ENCODE peak calls at places on chromosome 2, in six cellular contexts. D is stomach, L is K562, A is A549, U is SK-N-SH, G is tibial nerve. B is an unnamed sample.

GRCh38 chr2:224220581-224221255 is 181.2 kb downstream of the FAM124B start:
- DNase-seq in L (no peak), G (no peak), A (no peak), U (no peak), D (no peak), B (no peak)

GRCh38 chr2:189146553-189146952 is 33.0 kb downstream of the COL5A2 start:
- DNase-seq in A (no peak), G (no peak), L (no peak), U (no peak), D (no peak), B (no peak)

GRCh38 chr2:196598412-196598811 is 41.1 kb upstream of the CCDC150 start:
- DNase-seq in D (no peak), U (no peak), G (no peak), A (no peak), L (no peak), B (no peak)

GRCh38 chr2:30232027-30232800 is 880 bp downstream of the LBH start:
- DNase-seq in U (peak; percentile 89), G (no peak), A (peak; percentile 47), D (peak; percentile 47), L (peak; percentile 47), B (peak; percentile 83)

GRCh38 chr2:96131152-96131817 is 7.0 kb downstream of the ASTL start:
- DNase-seq in D (no peak), U (no peak), G (no peak), L (no peak), A (no peak), B (no peak)

GRCh38 chr2:110864721-110865120 is 132.3 kb downstream of the ACOXL start:
- DNase-seq in G (no peak), L (no peak), D (no peak), U (no peak), A (no peak), B (no peak)

GRCh38 chr2:226781471-226781870 is 18.1 kb downstream of the IRS1 start:
- DNase-seq in D (no peak), L (no peak), G (no peak), A (no peak), U (no peak), B (no peak)

GRCh38 chr2:142581491-142581890 is 296.0 kb upstream of the KYNU start:
- DNase-seq in A (no peak), D (no peak), G (no peak), L (no peak), U (no peak), B (no peak)

GRCh38 chr2:160207271-160207670 is 7.2 kb upstream of the ITGB6 start:
- DNase-seq in U (no peak), G (no peak), D (no peak), A (no peak), L (no peak), B (no peak)

GRCh38 chr2:191645807-191646611 is 31.9 kb upstream of the NABP1 start:
- DNase-seq in D (no peak), L (peak; percentile 36), A (no peak), U (peak; percentile 1), G (no peak), B (no peak)

GRCh38 chr2:120432293-120432975 is 86.5 kb downstream of the INHBB start:
- DNase-seq in G (no peak), U (no peak), D (no peak), L (no peak), A (no peak), B (no peak)

GRCh38 chr2:129934044-129934822 is 45.2 kb upstream of the RAB6C start:
- DNase-seq in G (no peak), U (peak; percentile 80), D (no peak), A (no peak), L (no peak), B (no peak)

GRCh38 chr2:149765003-149765402 is 177.4 kb upstream of the MMADHC start:
- DNase-seq in G (no peak), D (no peak), A (no peak), U (no peak), L (no peak), B (no peak)

GRCh38 chr2:145258903-145259579 is 739.1 kb upstream of the ZEB2 start:
- DNase-seq in A (no peak), D (no peak), U (no peak), G (no peak), L (no peak), B (no peak)

GRCh38 chr2:47217277-47217676 is 62.2 kb upstream of the STPG4 start:
- DNase-seq in D (no peak), U (no peak), G (no peak), A (no peak), L (no peak), B (no peak)

GRCh38 chr2:217856871-217857270 is 145.9 kb downstream of the TNS1 start:
- DNase-seq in L (no peak), G (no peak), D (no peak), U (no peak), A (no peak), B (peak; percentile 63)

DNA sequence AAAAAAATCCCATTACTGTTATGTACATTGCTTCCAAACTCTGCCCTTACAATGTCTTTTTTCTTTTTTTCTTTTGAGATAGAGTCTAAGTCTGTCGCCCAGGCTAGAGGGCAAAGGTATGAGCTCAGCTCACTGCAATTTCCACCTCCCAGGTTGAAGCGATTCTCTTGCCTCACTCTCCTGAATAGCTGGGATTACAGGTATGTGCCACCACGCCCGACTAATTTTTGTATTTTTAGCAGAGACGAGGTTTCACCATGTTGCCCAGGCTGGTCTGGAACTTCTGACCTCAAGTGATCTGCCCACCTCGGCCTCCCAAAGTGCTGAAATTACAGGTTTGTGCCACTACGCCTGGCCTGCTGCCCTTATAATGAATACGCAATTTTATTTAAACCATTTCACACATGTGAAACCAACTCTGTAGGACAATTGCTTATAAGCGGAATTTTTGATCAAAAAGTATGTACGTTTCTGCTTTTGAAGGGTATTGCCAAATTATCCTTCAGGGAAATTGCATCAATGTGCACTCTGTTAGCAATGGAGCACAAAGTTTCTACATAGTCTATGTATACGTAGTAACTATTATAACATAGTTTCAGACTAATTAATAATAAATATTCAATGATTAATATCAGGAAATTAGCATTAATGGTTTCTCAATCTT is 55.7 kb upstream of the ACTR3 start:
- DNase-seq in A (no peak), D (no peak), U (no peak), L (no peak), G (no peak), B (no peak)
- TF ChIP-seq EP300 in A (no peak), D (no peak), U (no peak), L (no peak), G (no peak), B (no peak)

GRCh38 chr2:208386546-208386945 is 20.0 kb upstream of the PTH2R start:
- DNase-seq in A (no peak), L (no peak), D (no peak), U (no peak), G (no peak), B (no peak)
- H3K4me3 ChIP-seq in A (no peak overlapping the region), L (no peak overlapping the region), D (no peak overlapping the region), U (no peak overlapping the region), G (no peak overlapping the region), B (no peak overlapping the region)

DNA sequence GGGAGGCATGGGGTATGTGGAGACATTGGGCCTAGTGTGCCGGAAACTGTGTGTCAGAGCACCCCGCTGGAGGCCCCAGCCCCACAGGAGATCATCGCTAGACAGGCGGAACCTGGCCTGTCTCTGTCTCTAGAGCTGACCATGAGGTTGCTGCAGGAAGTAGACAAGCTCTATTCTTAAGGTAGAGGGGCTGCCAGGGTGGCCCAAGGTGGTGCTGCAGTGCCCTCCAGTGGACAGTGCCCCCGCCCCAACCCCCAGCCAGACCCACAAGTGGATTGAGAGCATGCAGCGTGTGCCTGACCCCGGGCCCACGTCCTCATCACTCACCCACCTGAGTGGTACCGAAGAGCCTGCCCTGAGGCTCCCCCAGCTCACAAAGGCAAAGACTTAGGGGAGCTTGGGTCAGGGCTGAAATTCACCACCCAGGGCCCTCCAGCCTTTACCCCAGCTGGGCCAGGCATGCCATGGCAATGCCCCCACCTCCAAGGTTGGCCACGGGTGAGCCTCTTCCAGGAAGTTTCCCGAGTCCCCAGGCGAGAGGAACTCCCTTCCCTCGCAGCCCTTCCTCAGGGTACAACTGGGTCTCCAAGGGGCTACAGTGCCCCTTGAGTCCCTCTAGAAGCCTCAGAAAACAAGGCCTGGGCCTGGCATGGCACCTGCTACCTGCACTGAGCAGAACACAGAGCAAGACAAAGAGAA is 155.0 kb downstream of the TTC32 start:
- DNase-seq in D (no peak), A (peak; percentile 72), U (peak; percentile 77), L (peak; percentile 40), G (no peak), B (no peak)
- TF ChIP-seq CTCF in D (no peak), A (peak; percentile 49), U (peak; percentile 44), L (peak; percentile 13), G (no peak), B (no peak)

GRCh38 chr2:219247678-219248642 is 2.7 kb downstream of the STK16 start:
- DNase-seq in D (peak; percentile 31), A (no peak), U (no peak), G (no peak), L (peak; percentile 9), B (no peak)

GRCh38 chr2:219248845-219249202 is 3.5 kb downstream of the STK16 start:
- DNase-seq in U (no peak), G (no peak), L (no peak), D (no peak), A (no peak), B (no peak)

GRCh38 chr2:219251656-219252055 is 1.4 kb upstream of the TUBA4B start:
- DNase-seq in U (no peak), A (no peak), G (no peak), L (no peak), D (no peak), B (no peak)

GRCh38 chr2:219250044-219250781 is 2.8 kb upstream of the TUBA4B start:
- DNase-seq in D (no peak), L (no peak), U (no peak), G (no peak), A (no peak), B (no peak)

GRCh38 chr2:219249203-219249980 is 3.7 kb upstream of the TUBA4B start:
- DNase-seq in G (peak; percentile 35), A (peak; percentile 55), L (no peak), U (no peak), D (peak; percentile 94), B (peak; percentile 63)
- TF ChIP-seq EP300 in G (peak; percentile 66), A (no peak), L (no peak), U (no peak), D (no peak), B (no peak)

GRCh38 chr2:168454737-168455691 is 1.1 kb upstream of the CERS6 start:
- DNase-seq in L (no peak), A (no peak), G (no peak), U (no peak), D (no peak), B (no peak)
- H3K4me3 ChIP-seq in L (no peak overlapping the region), A (peak overlapping the region; percentile 95), G (peak overlapping the region; percentile 78), U (no peak overlapping the region), D (peak overlapping the region; percentile 95), B (peak overlapping the region; percentile 91)

GRCh38 chr2:151891566-151892194 is 63.5 kb upstream of the ARL5A start:
- DNase-seq in G (no peak), A (no peak), L (no peak), U (no peak), D (no peak), B (no peak)
- TF ChIP-seq CTCF in G (no peak), A (no peak), L (no peak), U (no peak), D (no peak), B (no peak)

B was measured in ovary.